ENCODE peak calls at places on chromosome 7, in ten cellular contexts. One of them, this sample, is unnamed.

GRCh38 chr7:1360521-1360971 is 98.7 kb downstream of the MICALL2 start:
- DNase-seq in AG04450: no peak
- DNase-seq in lower lobe of right lung: peak
- DNase-seq in prostate gland: no peak
- DNase-seq in uterus: no peak
- DNase-seq in tibial nerve: no peak
- DNase-seq in heart right ventricle: no peak
- DNase-seq in RWPE1: no peak
- DNase-seq in bronchial epithelial cell: no peak
- DNase-seq in ascending aorta: no peak
- DNase-seq in this sample: no peak

GRCh38 chr7:88183051-88183450 is 36.8 kb downstream of the SRI start:
- DNase-seq in AG04450: no peak
- DNase-seq in lower lobe of right lung: no peak
- DNase-seq in prostate gland: no peak
- DNase-seq in uterus: no peak
- DNase-seq in tibial nerve: no peak
- DNase-seq in heart right ventricle: no peak
- DNase-seq in RWPE1: no peak
- DNase-seq in bronchial epithelial cell: peak
- DNase-seq in ascending aorta: no peak
- DNase-seq in this sample: no peak

GRCh38 chr7:112009081-112009480 is 197.1 kb downstream of the DOCK4 start:
- DNase-seq in AG04450: peak
- DNase-seq in lower lobe of right lung: no peak
- DNase-seq in prostate gland: no peak
- DNase-seq in uterus: no peak
- DNase-seq in tibial nerve: no peak
- DNase-seq in heart right ventricle: no peak
- DNase-seq in RWPE1: peak
- DNase-seq in bronchial epithelial cell: peak
- DNase-seq in ascending aorta: no peak
- DNase-seq in this sample: no peak

GRCh38 chr7:159022238-159022993 is 122.3 kb downstream of the VIPR2 start:
- DNase-seq in AG04450: no peak
- DNase-seq in lower lobe of right lung: no peak
- DNase-seq in prostate gland: no peak
- DNase-seq in uterus: no peak
- DNase-seq in tibial nerve: no peak
- DNase-seq in heart right ventricle: no peak
- DNase-seq in RWPE1: no peak
- DNase-seq in bronchial epithelial cell: no peak
- DNase-seq in ascending aorta: no peak
- DNase-seq in this sample: no peak

GRCh38 chr7:108294595-108294994 is 161.6 kb downstream of the NRCAM start:
- DNase-seq in AG04450: no peak
- DNase-seq in lower lobe of right lung: no peak
- DNase-seq in prostate gland: no peak
- DNase-seq in uterus: no peak
- DNase-seq in tibial nerve: no peak
- DNase-seq in heart right ventricle: no peak
- DNase-seq in RWPE1: no peak
- DNase-seq in bronchial epithelial cell: no peak
- DNase-seq in ascending aorta: no peak
- DNase-seq in this sample: no peak

GRCh38 chr7:22858640-22859561 is 36.3 kb upstream of the TOMM7 start:
- DNase-seq in AG04450: peak
- DNase-seq in lower lobe of right lung: no peak
- DNase-seq in prostate gland: no peak
- DNase-seq in uterus: no peak
- DNase-seq in tibial nerve: no peak
- DNase-seq in heart right ventricle: no peak
- DNase-seq in RWPE1: peak
- DNase-seq in bronchial epithelial cell: peak
- DNase-seq in ascending aorta: no peak
- DNase-seq in this sample: no peak

GRCh38 chr7:29588212-29588611 is 24.6 kb downstream of the PRR15 start:
- DNase-seq in AG04450: no peak
- DNase-seq in lower lobe of right lung: no peak
- DNase-seq in prostate gland: no peak
- DNase-seq in uterus: no peak
- DNase-seq in tibial nerve: no peak
- DNase-seq in heart right ventricle: no peak
- DNase-seq in RWPE1: no peak
- DNase-seq in bronchial epithelial cell: no peak
- DNase-seq in ascending aorta: no peak
- DNase-seq in this sample: no peak

GRCh38 chr7:156386097-156386496 is 254.5 kb upstream of the RNF32 start:
- DNase-seq in AG04450: no peak
- DNase-seq in lower lobe of right lung: no peak
- DNase-seq in prostate gland: no peak
- DNase-seq in uterus: no peak
- DNase-seq in tibial nerve: no peak
- DNase-seq in heart right ventricle: no peak
- DNase-seq in RWPE1: no peak
- DNase-seq in bronchial epithelial cell: no peak
- DNase-seq in ascending aorta: no peak
- DNase-seq in this sample: no peak

GRCh38 chr7:108407674-108408073 is 48.6 kb downstream of the NRCAM start:
- DNase-seq in AG04450: no peak
- DNase-seq in lower lobe of right lung: no peak
- DNase-seq in prostate gland: no peak
- DNase-seq in uterus: no peak
- DNase-seq in tibial nerve: no peak
- DNase-seq in heart right ventricle: no peak
- DNase-seq in RWPE1: no peak
- DNase-seq in bronchial epithelial cell: no peak
- DNase-seq in ascending aorta: no peak
- DNase-seq in this sample: no peak

GRCh38 chr7:129825554-129826267 is 127.0 kb downstream of the UBE2H start:
- DNase-seq in AG04450: no peak
- DNase-seq in lower lobe of right lung: peak
- DNase-seq in prostate gland: peak
- DNase-seq in uterus: peak
- DNase-seq in tibial nerve: peak
- DNase-seq in heart right ventricle: peak
- DNase-seq in RWPE1: peak
- DNase-seq in bronchial epithelial cell: peak
- DNase-seq in ascending aorta: no peak
- DNase-seq in this sample: peak

GRCh38 chr7:129828078-129828762 is 124.5 kb downstream of the UBE2H start:
- DNase-seq in AG04450: no peak
- DNase-seq in lower lobe of right lung: no peak
- DNase-seq in prostate gland: no peak
- DNase-seq in uterus: no peak
- DNase-seq in tibial nerve: no peak
- DNase-seq in heart right ventricle: no peak
- DNase-seq in RWPE1: no peak
- DNase-seq in bronchial epithelial cell: no peak
- DNase-seq in ascending aorta: no peak
- DNase-seq in this sample: no peak

GRCh38 chr7:129827467-129827990 is 125.2 kb downstream of the UBE2H start:
- DNase-seq in AG04450: no peak
- DNase-seq in lower lobe of right lung: no peak
- DNase-seq in prostate gland: no peak
- DNase-seq in uterus: no peak
- DNase-seq in tibial nerve: no peak
- DNase-seq in heart right ventricle: no peak
- DNase-seq in RWPE1: no peak
- DNase-seq in bronchial epithelial cell: no peak
- DNase-seq in ascending aorta: no peak
- DNase-seq in this sample: no peak

GRCh38 chr7:129824291-129825004 is 128.3 kb downstream of the UBE2H start:
- DNase-seq in AG04450: no peak
- DNase-seq in lower lobe of right lung: no peak
- DNase-seq in prostate gland: no peak
- DNase-seq in uterus: no peak
- DNase-seq in tibial nerve: no peak
- DNase-seq in heart right ventricle: no peak
- DNase-seq in RWPE1: no peak
- DNase-seq in bronchial epithelial cell: no peak
- DNase-seq in ascending aorta: no peak
- DNase-seq in this sample: no peak

DNA sequence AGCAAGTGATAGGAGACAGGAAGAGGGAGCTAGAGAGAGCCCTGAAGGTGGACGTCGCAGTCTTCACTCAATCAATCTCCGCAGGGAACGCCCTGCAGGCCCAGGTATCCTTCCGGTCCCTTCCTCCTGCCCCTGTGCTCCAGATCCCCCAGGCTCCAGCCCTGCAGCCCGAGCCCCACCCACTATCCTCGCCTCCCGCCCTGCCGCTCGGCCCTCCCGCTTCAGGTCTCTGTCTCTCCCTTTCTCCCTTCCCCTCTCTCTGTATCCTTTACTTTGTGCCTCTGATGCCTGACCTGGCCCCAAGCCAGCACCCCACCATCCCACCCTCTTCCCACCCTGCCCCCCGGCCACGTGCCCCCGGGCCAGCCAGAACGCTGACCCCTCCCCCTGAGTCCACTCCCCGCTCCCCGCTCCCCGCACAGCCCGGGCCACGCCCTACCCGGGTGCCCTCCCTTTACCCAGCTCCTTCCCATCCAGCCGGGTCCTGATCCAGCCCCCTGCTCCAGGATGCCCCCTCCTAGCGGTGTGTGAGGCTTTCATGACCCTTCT is 127.7 kb downstream of the UBE2H start:
- DNase-seq in AG04450: no peak
- DNase-seq in lower lobe of right lung: peak
- DNase-seq in prostate gland: peak
- DNase-seq in uterus: peak
- DNase-seq in tibial nerve: no peak
- DNase-seq in heart right ventricle: peak
- DNase-seq in RWPE1: peak
- DNase-seq in bronchial epithelial cell: peak
- DNase-seq in ascending aorta: no peak
- DNase-seq in this sample: peak
- TF ChIP-seq CTCF in AG04450: peak
- TF ChIP-seq CTCF in lower lobe of right lung: no peak
- TF ChIP-seq CTCF in prostate gland: no peak
- TF ChIP-seq CTCF in uterus: peak
- TF ChIP-seq CTCF in tibial nerve: no peak
- TF ChIP-seq CTCF in heart right ventricle: peak
- TF ChIP-seq CTCF in RWPE1: no peak
- TF ChIP-seq CTCF in bronchial epithelial cell: peak
- TF ChIP-seq CTCF in ascending aorta: no peak
- TF ChIP-seq CTCF in this sample: peak

GRCh38 chr7:51949726-51950644 is 633.4 kb upstream of the COBL start:
- DNase-seq in AG04450: no peak
- DNase-seq in lower lobe of right lung: no peak
- DNase-seq in prostate gland: no peak
- DNase-seq in uterus: no peak
- DNase-seq in tibial nerve: no peak
- DNase-seq in heart right ventricle: no peak
- DNase-seq in RWPE1: no peak
- DNase-seq in bronchial epithelial cell: no peak
- DNase-seq in ascending aorta: no peak
- DNase-seq in this sample: no peak
- TF ChIP-seq CTCF in AG04450: no peak
- TF ChIP-seq CTCF in lower lobe of right lung: no peak
- TF ChIP-seq CTCF in prostate gland: no peak
- TF ChIP-seq CTCF in uterus: no peak
- TF ChIP-seq CTCF in tibial nerve: no peak
- TF ChIP-seq CTCF in heart right ventricle: no peak
- TF ChIP-seq CTCF in RWPE1: no peak
- TF ChIP-seq CTCF in bronchial epithelial cell: no peak
- TF ChIP-seq CTCF in ascending aorta: no peak
- TF ChIP-seq CTCF in this sample: no peak

DNA sequence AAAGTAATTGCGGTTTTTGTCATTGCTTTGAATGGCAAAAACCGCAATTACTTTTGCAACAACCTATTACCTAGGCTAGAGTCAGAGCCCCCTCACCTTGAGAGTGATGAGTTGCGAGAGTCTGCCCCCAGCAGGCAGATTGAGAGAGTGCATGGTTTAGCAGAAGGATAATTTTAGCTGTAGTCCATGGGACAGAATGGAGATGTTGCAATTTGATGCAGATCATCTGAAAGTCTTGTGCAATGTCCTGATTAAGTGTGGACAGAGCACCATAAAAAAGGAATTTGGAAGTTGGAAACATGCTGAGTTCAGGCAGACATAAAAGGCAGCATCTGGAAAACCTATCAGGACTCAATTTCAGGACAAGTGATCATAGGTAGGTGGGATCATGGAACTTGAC is 48.7 kb downstream of the GPR141 start:
- DNase-seq in AG04450: no peak
- DNase-seq in lower lobe of right lung: no peak
- DNase-seq in prostate gland: peak
- DNase-seq in uterus: peak
- DNase-seq in tibial nerve: peak
- DNase-seq in heart right ventricle: peak
- DNase-seq in RWPE1: no peak
- DNase-seq in bronchial epithelial cell: peak
- DNase-seq in ascending aorta: no peak
- DNase-seq in this sample: no peak
- TF ChIP-seq CTCF in AG04450: no peak
- TF ChIP-seq CTCF in lower lobe of right lung: peak
- TF ChIP-seq CTCF in prostate gland: no peak
- TF ChIP-seq CTCF in uterus: peak
- TF ChIP-seq CTCF in tibial nerve: peak
- TF ChIP-seq CTCF in heart right ventricle: peak
- TF ChIP-seq CTCF in RWPE1: peak
- TF ChIP-seq CTCF in bronchial epithelial cell: peak
- TF ChIP-seq CTCF in ascending aorta: peak
- TF ChIP-seq CTCF in this sample: peak

GRCh38 chr7:98619450-98620321 is 2.6 kb downstream of the NPTX2 start:
- DNase-seq in AG04450: no peak
- DNase-seq in lower lobe of right lung: no peak
- DNase-seq in prostate gland: no peak
- DNase-seq in uterus: no peak
- DNase-seq in tibial nerve: no peak
- DNase-seq in heart right ventricle: no peak
- DNase-seq in RWPE1: no peak
- DNase-seq in bronchial epithelial cell: no peak
- DNase-seq in ascending aorta: no peak
- DNase-seq in this sample: no peak

GRCh38 chr7:98618786-98619185 is 1.7 kb downstream of the NPTX2 start:
- DNase-seq in AG04450: no peak
- DNase-seq in lower lobe of right lung: no peak
- DNase-seq in prostate gland: no peak
- DNase-seq in uterus: no peak
- DNase-seq in tibial nerve: no peak
- DNase-seq in heart right ventricle: no peak
- DNase-seq in RWPE1: peak
- DNase-seq in bronchial epithelial cell: peak
- DNase-seq in ascending aorta: no peak
- DNase-seq in this sample: no peak

GRCh38 chr7:98616381-98617050 is 569 bp upstream of the NPTX2 start:
- DNase-seq in AG04450: no peak
- DNase-seq in lower lobe of right lung: no peak
- DNase-seq in prostate gland: no peak
- DNase-seq in uterus: no peak
- DNase-seq in tibial nerve: no peak
- DNase-seq in heart right ventricle: no peak
- DNase-seq in RWPE1: no peak
- DNase-seq in bronchial epithelial cell: no peak
- DNase-seq in ascending aorta: no peak
- DNase-seq in this sample: no peak

GRCh38 chr7:98617960-98618418 is 904 bp downstream of the NPTX2 start:
- DNase-seq in AG04450: no peak
- DNase-seq in lower lobe of right lung: no peak
- DNase-seq in prostate gland: no peak
- DNase-seq in uterus: no peak
- DNase-seq in tibial nerve: no peak
- DNase-seq in heart right ventricle: no peak
- DNase-seq in RWPE1: no peak
- DNase-seq in bronchial epithelial cell: no peak
- DNase-seq in ascending aorta: no peak
- DNase-seq in this sample: no peak

GRCh38 chr7:98617051-98617959 is at the start of gene NPTX2:
- DNase-seq in AG04450: no peak
- DNase-seq in lower lobe of right lung: no peak
- DNase-seq in prostate gland: peak
- DNase-seq in uterus: no peak
- DNase-seq in tibial nerve: no peak
- DNase-seq in heart right ventricle: peak
- DNase-seq in RWPE1: peak
- DNase-seq in bronchial epithelial cell: no peak
- DNase-seq in ascending aorta: no peak
- DNase-seq in this sample: peak
- TF ChIP-seq CTCF in AG04450: no peak
- TF ChIP-seq CTCF in lower lobe of right lung: no peak
- TF ChIP-seq CTCF in prostate gland: no peak
- TF ChIP-seq CTCF in uterus: peak
- TF ChIP-seq CTCF in tibial nerve: no peak
- TF ChIP-seq CTCF in heart right ventricle: peak
- TF ChIP-seq CTCF in RWPE1: peak
- TF ChIP-seq CTCF in bronchial epithelial cell: no peak
- TF ChIP-seq CTCF in ascending aorta: peak
- TF ChIP-seq CTCF in this sample: no peak

This sample was measured in D721Med.